ENCODE peak calls at places on chromosomes 5 and 9, in ten cellular contexts. X is lower lobe of right lung; T is effector memory CD4-positive, alpha-beta T cell; L is uterus; Z is SK-N-SH; B is psoas muscle; K is aorta; U is esophagus squamous epithelium; J is CD4-positive, alpha-beta memory T cell; Q is pancreas. Y is an unnamed sample. For H3K4me1, the result is how much of the 10 kb centered on the place peaks cover.

GRCh38 chr9:8287501-8287900 is 487.9 kb upstream of the DMAC1 start:
- DNase-seq in Q (no peak), K (no peak), J (no peak), T (no peak), X (no peak), L (no peak), Z (no peak), U (no peak), B (no peak), Y (no peak)

GRCh38 chr5:3694819-3695218 is 99.2 kb downstream of the IRX1 start:
- DNase-seq in T (no peak), Z (no peak), L (no peak), J (no peak), X (no peak), Q (no peak), U (no peak), K (no peak), B (no peak), Y (no peak)

GRCh38 chr9:72615931-72616330 is 94.5 kb downstream of the TMC1 start:
- DNase-seq in B (no peak), J (no peak), X (no peak), Q (no peak), L (no peak), T (no peak), K (no peak), Z (no peak), U (no peak), Y (no peak)

GRCh38 chr5:168226012-168226411 is 65.4 kb upstream of the WWC1 start:
- DNase-seq in U (no peak), K (no peak), X (no peak), Q (no peak), Z (no peak), J (no peak), B (no peak), T (no peak), L (no peak), Y (no peak)

GRCh38 chr5:65203746-65204145 is 278.0 kb downstream of the ADAMTS6 start:
- DNase-seq in T (no peak), Q (no peak), K (no peak), U (no peak), B (no peak), Z (no peak), J (no peak), L (no peak), X (no peak), Y (no peak)

GRCh38 chr5:95410269-95410668 is 19.1 kb downstream of the FAM81B start:
- DNase-seq in U (no peak), K (no peak), J (no peak), X (no peak), Q (no peak), B (no peak), T (no peak), Z (no peak), L (no peak), Y (no peak)

GRCh38 chr5:145554399-145554798 is 280.7 kb downstream of the PRELID2 start:
- DNase-seq in J (no peak), T (no peak), Z (peak), Q (no peak), X (no peak), B (no peak), L (no peak), U (no peak), K (no peak), Y (no peak)

GRCh38 chr5:128736567-128736966 is 198.5 kb upstream of the FBN2 start:
- DNase-seq in T (no peak), X (no peak), J (no peak), U (no peak), L (no peak), Z (no peak), K (no peak), B (no peak), Q (no peak), Y (no peak)

GRCh38 chr5:1299961-1300360 is 5.1 kb upstream of the TERT start:
- DNase-seq in J (no peak), L (no peak), K (no peak), B (no peak), T (no peak), U (no peak), Z (no peak), X (peak), Q (no peak), Y (peak)

GRCh38 chr9:107118873-107119272 is 164.2 kb upstream of the RAD23B start:
- DNase-seq in J (no peak), K (no peak), B (no peak), Q (no peak), U (no peak), Z (no peak), L (no peak), X (no peak), T (no peak), Y (no peak)

GRCh38 chr9:70701163-70701562 is 286.7 kb upstream of the KLF9 start:
- DNase-seq in T (no peak), B (no peak), J (no peak), X (no peak), Q (no peak), U (no peak), K (no peak), L (no peak), Z (no peak), Y (no peak)

GRCh38 chr5:396715-397032 is 46.3 kb upstream of the EXOC3 start:
- DNase-seq in Q (no peak), L (no peak), T (no peak), J (no peak), U (no peak), X (no peak), K (peak), B (no peak), Z (no peak), Y (peak)

GRCh38 chr9:111728617-111729366 is 65.9 kb downstream of the SHOC1 start:
- DNase-seq in B (no peak), U (no peak), Q (no peak), L (no peak), Z (no peak), J (no peak), X (no peak), T (no peak), K (no peak), Y (no peak)

GRCh38 chr5:36417221-36417620 is 115.5 kb upstream of the RANBP3L start:
- DNase-seq in U (no peak), K (no peak), L (no peak), B (no peak), J (no peak), Q (no peak), Z (no peak), X (no peak), T (no peak), Y (no peak)

GRCh38 chr5:156208271-156208670 is 118.7 kb upstream of the SGCD start:
- DNase-seq in Q (no peak), T (no peak), B (no peak), Z (no peak), U (no peak), K (no peak), L (no peak), J (no peak), X (no peak), Y (no peak)

GRCh38 chr9:119698535-119698934 is 329.3 kb upstream of the BRINP1 start:
- DNase-seq in B (no peak), J (no peak), Q (no peak), T (no peak), U (no peak), Z (no peak), K (no peak), L (no peak), X (no peak), Y (no peak)

GRCh38 chr5:5295361-5295760 is 127.1 kb upstream of the ICE1 start:
- DNase-seq in T (no peak), K (no peak), X (no peak), Z (no peak), U (no peak), B (no peak), Q (no peak), L (no peak), J (no peak), Y (no peak)

GRCh38 chr9:124780757-124781151 is 3.8 kb downstream of the OLFML2A start:
- DNase-seq in Z (no peak), L (peak), X (no peak), J (no peak), B (no peak), K (no peak), U (no peak), T (no peak), Q (no peak), Y (no peak)

GRCh38 chr9:113573303-113573958 is 109.9 kb downstream of the RGS3 start:
- DNase-seq in L (peak), Z (no peak), X (peak), Q (peak), J (no peak), U (no peak), T (no peak), B (no peak), K (no peak), Y (peak)

GRCh38 chr5:79774171-79774854 is 84.7 kb downstream of the CMYA5 start:
- DNase-seq in B (no peak), X (no peak), U (no peak), T (no peak), Q (no peak), L (peak), K (no peak), J (no peak), Z (peak), Y (no peak)

GRCh38 chr9:6413365-6414263 is 615 bp downstream of the UHRF2 start:
- DNase-seq in T (no peak), Z (peak), K (no peak), J (peak), U (no peak), Q (peak), B (peak), X (peak), L (no peak), Y (no peak)

GRCh38 chr9:98021306-98022040 is 35.1 kb upstream of the NANS start:
- DNase-seq in B (peak), L (no peak), X (no peak), Q (no peak), U (no peak), T (no peak), Z (peak), J (no peak), K (no peak), Y (no peak)

GRCh38 chr9:98019098-98019497 is 36.0 kb downstream of the ANP32B start:
- DNase-seq in Z (no peak), B (no peak), K (no peak), Q (no peak), T (no peak), J (no peak), X (no peak), U (no peak), L (no peak), Y (no peak)

GRCh38 chr9:98022447-98022846 is 34.1 kb upstream of the NANS start:
- DNase-seq in B (no peak), U (no peak), J (no peak), X (no peak), K (peak), L (no peak), T (no peak), Z (no peak), Q (no peak), Y (no peak)

GRCh38 chr9:98020471-98021145 is 35.9 kb upstream of the NANS start:
- DNase-seq in Z (no peak), J (no peak), Q (no peak), U (no peak), T (no peak), X (no peak), K (no peak), L (no peak), B (no peak), Y (no peak)

DNA sequence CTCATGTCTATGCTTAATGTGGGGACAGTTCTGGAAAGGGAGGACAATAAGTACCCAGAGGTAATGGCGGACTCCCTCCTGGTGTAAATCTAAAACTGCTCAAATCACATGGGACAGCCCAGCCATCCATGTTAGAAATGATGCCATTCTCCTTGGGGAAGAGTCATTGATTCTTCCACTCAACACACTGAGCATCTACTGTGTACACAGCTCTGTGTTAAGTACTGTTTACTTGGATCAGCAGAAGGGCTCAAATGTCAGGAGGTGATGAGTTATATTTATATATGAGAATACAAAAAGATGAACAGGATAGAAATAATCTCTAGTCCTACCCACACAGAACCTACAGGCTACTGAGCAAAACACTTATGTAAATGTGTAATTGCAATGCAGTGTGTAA is 31.8 kb upstream of the NANS start:
- DNase-seq in U (no peak), Q (no peak), T (no peak), L (no peak), K (no peak), J (no peak), B (no peak), X (no peak), Z (no peak), Y (no peak)
- H3K27ac ChIP-seq in U (no peak), Q (no peak), T (no peak), L (no peak), K (no peak), J (no peak), B (no peak), X (no peak), Z (no peak), Y (no peak)

GRCh38 chr9:121302786-121303185 is 34.8 kb downstream of the GSN start:
- DNase-seq in U (no peak), L (no peak), T (no peak), B (no peak), J (no peak), Q (no peak), Z (no peak), X (no peak), K (no peak), Y (peak)

GRCh38 chr9:121304707-121305106 is 36.7 kb downstream of the GSN start:
- DNase-seq in X (no peak), U (no peak), T (no peak), K (no peak), Z (no peak), L (no peak), B (no peak), Q (no peak), J (no peak), Y (peak)

GRCh38 chr9:121302341-121302740 is 34.4 kb downstream of the GSN start:
- DNase-seq in B (no peak), U (no peak), L (no peak), T (no peak), Z (no peak), K (no peak), J (no peak), X (no peak), Q (no peak), Y (peak)

GRCh38 chr9:121305269-121305994 is 37.5 kb downstream of the GSN start:
- DNase-seq in X (no peak), U (no peak), L (peak), J (no peak), B (peak), Q (no peak), K (peak), Z (no peak), T (no peak), Y (peak)

GRCh38 chr9:121303456-121304451 is 35.8 kb downstream of the GSN start:
- DNase-seq in J (no peak), X (peak), Z (no peak), B (no peak), Q (no peak), K (no peak), L (no peak), U (no peak), T (no peak), Y (peak)
- H3K4me1 ChIP-seq in J (under half), X (half or more), Z (under half), B (under half), Q (under half), K (under half), L (under half), U (under half), T (under half), Y (half or more)

DNA sequence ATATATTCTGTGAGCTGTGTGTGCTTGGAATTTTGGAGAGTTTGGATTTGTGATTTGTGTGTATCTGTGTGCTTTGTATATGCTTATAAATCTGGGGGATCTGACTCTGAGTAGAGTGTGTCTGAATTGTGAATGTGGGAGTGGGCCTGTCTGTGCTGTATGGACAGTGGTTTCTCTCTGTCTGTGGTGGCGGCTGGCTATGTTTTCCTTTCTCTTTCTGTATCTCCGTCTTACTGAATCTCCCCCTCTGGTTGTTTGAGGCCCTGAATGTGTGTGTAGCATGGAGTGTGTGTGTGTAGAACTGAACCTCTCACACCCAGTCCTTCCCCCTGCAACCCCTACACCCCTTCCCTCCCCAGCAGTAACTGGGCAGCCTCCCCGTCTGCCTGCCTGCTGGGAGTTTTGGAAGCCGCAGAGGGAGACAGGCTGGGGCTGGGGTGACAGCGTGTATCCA is 4.7 kb downstream of the CXXC5 start:
- DNase-seq in K (no peak), Z (no peak), U (no peak), Q (no peak), X (no peak), B (no peak), L (no peak), J (no peak), T (no peak), Y (no peak)
- H3K4me3 ChIP-seq in K (no peak), Z (no peak), U (peak), Q (peak), X (no peak), B (peak), L (no peak), J (no peak), T (no peak), Y (peak)

GRCh38 chr5:80933061-80933460 is 27.1 kb upstream of the RASGRF2 start:
- DNase-seq in U (no peak), K (no peak), T (no peak), J (no peak), B (no peak), L (no peak), Z (no peak), Q (no peak), X (no peak), Y (no peak)
- H3K27ac ChIP-seq in U (no peak), K (no peak), T (no peak), J (no peak), B (no peak), L (no peak), Z (no peak), Q (no peak), X (no peak), Y (no peak)

GRCh38 chr9:35918780-35919179 is 9.5 kb downstream of the SPAAR start:
- DNase-seq in J (no peak), L (no peak), T (no peak), Z (no peak), U (no peak), Q (no peak), K (no peak), B (no peak), X (no peak), Y (no peak)
- H3K4me1 ChIP-seq in J (under half), L (under half), T (under half), Z (under half), U (under half), Q (under half), K (under half), B (under half), X (under half), Y (under half)

GRCh38 chr5:154753792-154754191 is 1.4 kb upstream of the LARP1 start:
- DNase-seq in Z (no peak), Q (peak), K (peak), L (peak), J (no peak), B (peak), U (peak), X (no peak), T (no peak), Y (peak)
- H3K4me3 ChIP-seq in Z (no peak), Q (no peak), K (no peak), L (peak), J (no peak), B (peak), U (peak), X (peak), T (no peak), Y (peak)

GRCh38 chr5:92544567-92544966 is 1036.5 kb downstream of the NR2F1-AS1 start:
- DNase-seq in L (no peak), J (no peak), Q (no peak), U (no peak), Z (no peak), B (no peak), K (no peak), X (no peak), T (no peak), Y (no peak)

GRCh38 chr5:92548351-92548750 is 1032.7 kb downstream of the NR2F1-AS1 start:
- DNase-seq in X (no peak), L (no peak), Z (no peak), K (no peak), T (no peak), B (no peak), Q (no peak), J (no peak), U (no peak), Y (no peak)

GRCh38 chr5:92544042-92544441 is 1037.0 kb downstream of the NR2F1-AS1 start:
- DNase-seq in Q (no peak), X (no peak), J (no peak), T (no peak), Z (no peak), L (no peak), U (no peak), K (no peak), B (no peak), Y (no peak)

DNA sequence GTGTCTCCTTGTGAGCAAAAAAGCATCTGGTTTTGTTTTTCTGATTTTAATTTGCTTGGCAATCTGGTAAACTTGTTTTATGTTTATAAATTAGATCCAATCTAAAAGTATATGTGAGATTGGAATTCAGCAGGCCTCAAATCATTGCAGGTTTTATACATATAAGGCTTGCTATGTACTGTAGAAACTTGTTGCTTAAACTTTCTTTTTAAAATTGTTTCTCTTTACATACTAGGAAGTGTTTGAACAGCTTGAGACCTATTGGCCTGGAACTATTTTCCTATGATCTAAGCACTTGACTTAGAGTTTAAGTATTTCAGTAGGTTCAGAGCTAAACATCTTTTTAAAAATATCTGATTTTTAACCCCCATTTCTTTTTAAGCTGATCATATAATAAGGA is 1037.8 kb downstream of the NR2F1-AS1 start:
- DNase-seq in K (no peak), T (no peak), L (no peak), U (no peak), Z (no peak), X (no peak), B (no peak), Q (no peak), J (no peak), Y (no peak)
- H3K27ac ChIP-seq in K (no peak), T (no peak), L (no peak), U (no peak), Z (peak), X (no peak), B (no peak), Q (no peak), J (no peak), Y (no peak)

DNA sequence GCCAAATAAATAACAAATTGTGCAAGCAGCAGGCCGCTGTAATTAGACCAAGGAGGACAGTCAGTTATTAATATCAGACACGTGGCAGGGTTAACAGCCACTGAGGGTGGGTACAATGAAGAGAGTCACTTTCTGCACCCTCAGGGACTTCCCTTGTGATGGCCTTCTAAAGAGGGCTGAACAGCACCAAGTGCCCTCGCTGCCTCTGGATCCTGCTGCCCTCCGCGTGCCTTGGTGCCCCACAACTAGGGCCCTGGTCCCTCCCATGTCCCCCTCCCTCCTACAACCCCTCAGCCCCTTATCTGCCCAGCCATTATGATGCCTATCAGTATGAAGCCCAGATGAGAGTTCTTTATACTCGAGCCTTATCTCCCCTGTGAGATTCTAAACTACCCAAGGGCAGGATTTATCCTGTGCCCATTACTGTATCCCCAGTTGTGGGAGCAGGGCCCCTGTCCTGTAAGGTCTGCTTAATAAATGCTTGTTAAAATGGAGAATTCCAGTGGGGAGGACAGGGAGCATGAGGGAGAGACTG is 37.3 kb downstream of the PCDH1 start:
- DNase-seq in K (no peak), Q (no peak), J (no peak), B (no peak), X (no peak), T (no peak), U (no peak), L (no peak), Z (peak), Y (no peak)
- H3K4me1 ChIP-seq in K (under half), Q (under half), J (under half), B (under half), X (half or more), T (under half), U (under half), L (under half), Z (under half), Y (under half)

DNA sequence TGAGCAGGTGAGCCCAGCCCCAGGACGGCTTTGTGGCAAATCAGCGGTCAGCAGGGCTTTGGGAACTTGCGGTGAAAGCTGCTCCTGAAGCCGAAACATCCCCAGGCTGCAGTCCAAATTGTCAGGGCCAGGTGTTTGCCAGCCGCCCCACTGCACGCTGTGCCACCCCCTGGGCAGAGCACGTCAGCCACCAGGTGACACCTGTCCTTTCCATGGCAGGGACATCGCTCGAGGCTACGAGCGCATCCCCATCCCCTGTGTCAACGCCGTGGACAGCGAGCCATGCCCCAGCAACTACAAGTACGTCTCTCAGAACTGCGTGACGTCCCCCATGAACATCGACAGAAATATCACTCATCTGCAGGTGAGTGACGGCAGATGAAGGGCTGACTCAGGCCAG is 64.4 kb upstream of the CACNA1B start:
- DNase-seq in B (no peak), K (no peak), X (no peak), T (no peak), U (no peak), L (no peak), J (no peak), Z (no peak), Q (no peak), Y (peak)
- H3K4me3 ChIP-seq in B (no peak), K (no peak), X (no peak), T (no peak), U (no peak), L (no peak), J (no peak), Z (no peak), Q (no peak), Y (no peak)

Y was measured in suprapubic skin.